ENCODE peak calls at places on chromosomes 3 and 15, in eight cellular contexts. H is psoas muscle, C is lung, O is RWPE1, B is ovary, Z is tibial nerve, J is IMR-90, Q is left lung. W is an unnamed sample.

GRCh38 chr3:141737108-141737507 is 990 bp upstream of the RNF7 start:
- DNase-seq in H (no peak), C (no peak), O (no peak), B (no peak), Z (no peak), J (no peak), Q (no peak), W (no peak)

GRCh38 chr15:47399100-47399499 is 318.2 kb upstream of the SEMA6D start:
- DNase-seq in H (no peak), C (no peak), O (no peak), B (no peak), Z (no peak), J (peak; percentile 34), Q (no peak), W (no peak)

GRCh38 chr3:98827221-98827620 is 64.1 kb downstream of the ST3GAL6 start:
- DNase-seq in H (no peak), C (no peak), O (no peak), B (no peak), Z (no peak), J (no peak), Q (no peak), W (no peak)

GRCh38 chr15:77858677-77859490 is 218.6 kb downstream of the TBC1D2B start:
- DNase-seq in H (no peak), C (no peak), O (no peak), B (peak; percentile 21), Z (no peak), J (no peak), Q (peak; percentile 31), W (no peak)

GRCh38 chr3:24259901-24260512 is 234.6 kb downstream of the THRB start:
- DNase-seq in H (peak; percentile 53), C (no peak), O (no peak), B (no peak), Z (no peak), J (peak; percentile 22), Q (no peak), W (no peak)

GRCh38 chr3:53223025-53223424 is 32.8 kb downstream of the TKT start:
- DNase-seq in H (no peak), C (no peak), O (no peak), B (no peak), Z (no peak), J (no peak), Q (no peak), W (no peak)

GRCh38 chr15:100041380-100041779 is 300.4 kb downstream of the ADAMTS17 start:
- DNase-seq in H (no peak), C (no peak), O (no peak), B (no peak), Z (no peak), J (no peak), Q (no peak), W (no peak)

GRCh38 chr3:184167786-184168185 is 6.9 kb upstream of the AP2M1 start:
- DNase-seq in H (no peak), C (no peak), O (no peak), B (no peak), Z (no peak), J (no peak), Q (no peak), W (no peak)

GRCh38 chr3:3635109-3635508 is 164.1 kb upstream of the LRRN1 start:
- DNase-seq in H (no peak), C (no peak), O (no peak), B (no peak), Z (no peak), J (no peak), Q (no peak), W (no peak)

GRCh38 chr3:130480736-130481135 is 36.2 kb upstream of the COL6A6 start:
- DNase-seq in H (no peak), C (no peak), O (peak; percentile 26), B (peak; percentile 47), Z (peak; percentile 12), J (peak; percentile 28), Q (no peak), W (peak; percentile 92)

GRCh38 chr3:147191795-147192385 is 214.5 kb downstream of the ZIC4 start:
- DNase-seq in H (no peak), C (no peak), O (peak; percentile 5), B (no peak), Z (peak; percentile 55), J (peak; percentile 75), Q (no peak), W (peak; percentile 82)

GRCh38 chr15:43550527-43551363 is 33.3 kb downstream of the MAP1A start:
- DNase-seq in H (peak; percentile 30), C (no peak), O (no peak), B (no peak), Z (no peak), J (peak; percentile 59), Q (no peak), W (no peak)

GRCh38 chr3:36447063-36447462 is 66.8 kb downstream of the STAC start:
- DNase-seq in H (no peak), C (no peak), O (no peak), B (no peak), Z (no peak), J (no peak), Q (no peak), W (no peak)

GRCh38 chr3:51946796-51947195 is 4.6 kb downstream of the PARP3 start:
- DNase-seq in H (no peak), C (no peak), O (no peak), B (peak; percentile 23), Z (no peak), J (no peak), Q (peak; percentile 30), W (no peak)

GRCh38 chr3:21645121-21645897 is 105.7 kb downstream of the ZNF385D start:
- DNase-seq in H (peak; percentile 49), C (no peak), O (no peak), B (no peak), Z (no peak), J (peak; percentile 59), Q (no peak), W (peak; percentile 18)

GRCh38 chr3:115469649-115470048 is 153.7 kb upstream of the GAP43 start:
- DNase-seq in H (no peak), C (no peak), O (no peak), B (no peak), Z (no peak), J (no peak), Q (no peak), W (no peak)

GRCh38 chr3:59425371-59425770 is 375.5 kb upstream of the CFAP20DC start:
- DNase-seq in H (no peak), C (no peak), O (peak; percentile 7), B (peak; percentile 47), Z (no peak), J (peak; percentile 97), Q (no peak), W (no peak)

GRCh38 chr3:149085828-149086231 is 503 bp downstream of the HLTF start:
- DNase-seq in H (no peak), C (no peak), O (no peak), B (no peak), Z (peak; percentile 22), J (peak; percentile 42), Q (no peak), W (peak; percentile 85)

GRCh38 chr3:12483872-12484197 is 445 bp upstream of the TSEN2 start:
- DNase-seq in H (no peak), C (no peak), O (no peak), B (no peak), Z (no peak), J (no peak), Q (no peak), W (no peak)
- H3K27ac ChIP-seq in H (peak overlapping the region; percentile 87), C (peak overlapping the region; percentile 14), O (peak overlapping the region; percentile 75), B (no peak overlapping the region), Z (no peak overlapping the region), J (no peak overlapping the region), Q (peak overlapping the region; percentile 60), W (no peak overlapping the region)

GRCh38 chr15:95162069-95162468 is 930.7 kb downstream of the MCTP2 start:
- DNase-seq in H (no peak), C (no peak), O (no peak), B (no peak), Z (no peak), J (peak; percentile 73), Q (no peak), W (no peak)

GRCh38 chr15:95160316-95160715 is 929.0 kb downstream of the MCTP2 start:
- DNase-seq in H (no peak), C (no peak), O (no peak), B (no peak), Z (no peak), J (no peak), Q (no peak), W (no peak)

GRCh38 chr15:95162521-95162920 is 931.2 kb downstream of the MCTP2 start:
- DNase-seq in H (no peak), C (no peak), O (no peak), B (no peak), Z (no peak), J (no peak), Q (no peak), W (no peak)

DNA sequence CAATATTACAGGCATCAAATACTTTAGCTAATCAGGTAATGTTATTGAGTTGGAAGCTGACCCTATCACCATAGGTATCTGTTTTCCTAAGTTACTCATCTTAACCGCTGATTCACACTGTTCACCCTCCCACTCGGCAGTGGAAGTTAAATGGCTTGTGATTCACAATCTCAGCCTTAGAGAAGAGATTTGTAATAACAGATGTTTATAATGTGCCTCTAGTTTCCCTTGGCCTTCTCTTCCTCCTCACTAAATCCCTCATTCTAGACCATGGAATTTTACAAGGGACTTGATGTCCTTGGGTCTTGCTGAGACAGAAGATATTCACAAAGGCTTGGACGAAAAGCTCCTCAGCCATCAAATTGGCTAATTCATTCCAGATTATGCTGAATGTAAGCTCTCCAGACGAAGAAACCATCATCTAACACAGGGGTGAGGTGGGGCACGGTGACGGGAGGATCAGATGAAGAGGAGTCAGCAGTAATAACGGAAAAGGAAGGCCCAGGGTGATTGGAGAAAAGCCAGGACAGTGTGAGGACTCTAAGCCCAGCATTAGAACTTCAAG is 931.7 kb downstream of the MCTP2 start:
- DNase-seq in H (no peak), C (no peak), O (peak; percentile 78), B (no peak), Z (peak; percentile 24), J (peak; percentile 91), Q (no peak), W (no peak)
- H3K27ac ChIP-seq in H (no peak overlapping the region), C (peak overlapping the region; percentile 1), O (no peak overlapping the region), B (no peak overlapping the region), Z (no peak overlapping the region), J (no peak overlapping the region), Q (peak overlapping the region; percentile 37), W (no peak overlapping the region)

GRCh38 chr3:95168526-95168925 is 1105.7 kb downstream of the NSUN3 start:
- DNase-seq in H (no peak), C (no peak), O (no peak), B (no peak), Z (no peak), J (no peak), Q (peak; percentile 44), W (no peak)
- H3K27ac ChIP-seq in H (no peak overlapping the region), C (no peak overlapping the region), O (no peak overlapping the region), B (no peak overlapping the region), Z (no peak overlapping the region), J (no peak overlapping the region), Q (no peak overlapping the region), W (no peak overlapping the region)

DNA sequence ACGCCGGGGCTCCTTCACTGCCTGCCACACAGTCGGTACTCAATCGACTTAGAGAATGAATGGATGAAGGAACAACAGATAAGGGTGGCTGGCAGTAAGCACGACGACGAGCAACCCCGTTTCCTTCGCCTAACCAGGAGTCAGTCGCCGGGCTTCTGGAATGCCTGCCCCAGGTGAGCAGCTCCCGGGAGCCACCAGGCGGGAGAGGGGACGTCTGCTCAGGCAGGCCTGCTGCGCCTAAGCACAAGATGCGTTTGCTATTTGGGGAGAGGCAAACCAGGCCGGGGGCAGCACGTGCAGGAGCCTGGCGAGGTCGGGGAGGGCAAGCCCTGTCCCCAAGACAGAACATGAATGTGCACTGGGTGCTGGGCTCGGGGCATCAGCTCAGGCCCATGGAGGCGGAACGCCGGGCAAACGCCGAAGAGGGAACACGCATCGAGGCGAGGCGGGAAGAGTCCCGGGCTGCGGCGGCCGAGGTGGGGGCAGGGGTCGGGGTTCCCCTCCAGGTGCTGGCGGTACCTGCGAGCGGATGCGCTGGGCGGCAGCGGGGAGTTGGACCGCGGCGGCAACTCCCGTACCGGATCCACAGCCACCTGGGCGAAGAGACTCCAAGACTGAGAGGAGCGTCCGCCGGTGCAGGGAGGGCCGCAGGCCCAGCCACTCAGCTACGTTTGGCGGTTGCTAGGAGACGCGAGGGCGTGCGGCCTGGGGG is at the start of gene CFAP92:
- DNase-seq in H (peak; percentile 87), C (peak; percentile 91), O (peak; percentile 90), B (peak; percentile 94), Z (peak; percentile 67), J (peak; percentile 40), Q (peak; percentile 98), W (peak; percentile 92)
- H3K27ac ChIP-seq in H (no peak within 1 kb of the TSS), C (no peak within 1 kb of the TSS), O (no peak within 1 kb of the TSS), B (no peak within 1 kb of the TSS), Z (no peak within 1 kb of the TSS), J (no peak within 1 kb of the TSS), Q (no peak within 1 kb of the TSS), W (no peak within 1 kb of the TSS)

W was measured in mesendoderm.